ENCODE peak calls at places on chromosomes 13 and 19, in eight cellular contexts. One of them, this sample, is unnamed.

GRCh38 chr13:47459512-47459911 is 541.6 kb downstream of the SUCLA2 start:
- DNase-seq in CD8-positive, alpha-beta T cell: no peak
- DNase-seq in transverse colon: no peak
- DNase-seq in WERI-Rb-1: peak
- DNase-seq in A549: no peak
- DNase-seq in thoracic aorta: no peak
- DNase-seq in CD8-positive, alpha-beta memory T cell: no peak
- DNase-seq in esophagus muscularis mucosa: no peak
- DNase-seq in this sample: peak

GRCh38 chr19:32318884-32319520 is 26.4 kb upstream of the ZNF507 start:
- DNase-seq in CD8-positive, alpha-beta T cell: no peak
- DNase-seq in transverse colon: no peak
- DNase-seq in WERI-Rb-1: peak
- DNase-seq in A549: peak
- DNase-seq in thoracic aorta: no peak
- DNase-seq in CD8-positive, alpha-beta memory T cell: no peak
- DNase-seq in esophagus muscularis mucosa: peak
- DNase-seq in this sample: peak

GRCh38 chr19:38849746-38850230 is at the start of gene HNRNPL:
- DNase-seq in CD8-positive, alpha-beta T cell: peak
- DNase-seq in transverse colon: peak
- DNase-seq in WERI-Rb-1: peak
- DNase-seq in A549: no peak
- DNase-seq in thoracic aorta: no peak
- DNase-seq in CD8-positive, alpha-beta memory T cell: peak
- DNase-seq in esophagus muscularis mucosa: no peak
- DNase-seq in this sample: no peak

GRCh38 chr13:40776681-40777165 is 5.7 kb upstream of the MRPS31 start:
- DNase-seq in CD8-positive, alpha-beta T cell: peak
- DNase-seq in transverse colon: peak
- DNase-seq in WERI-Rb-1: no peak
- DNase-seq in A549: no peak
- DNase-seq in thoracic aorta: no peak
- DNase-seq in CD8-positive, alpha-beta memory T cell: peak
- DNase-seq in esophagus muscularis mucosa: no peak
- DNase-seq in this sample: no peak

GRCh38 chr13:81872581-81872980 is 1531.7 kb upstream of the SPRY2 start:
- DNase-seq in CD8-positive, alpha-beta T cell: no peak
- DNase-seq in transverse colon: no peak
- DNase-seq in WERI-Rb-1: peak
- DNase-seq in A549: peak
- DNase-seq in thoracic aorta: no peak
- DNase-seq in CD8-positive, alpha-beta memory T cell: no peak
- DNase-seq in esophagus muscularis mucosa: no peak
- DNase-seq in this sample: no peak

GRCh38 chr13:106919638-106920037 is 351.7 kb upstream of the ARGLU1 start:
- DNase-seq in CD8-positive, alpha-beta T cell: no peak
- DNase-seq in transverse colon: no peak
- DNase-seq in WERI-Rb-1: no peak
- DNase-seq in A549: no peak
- DNase-seq in thoracic aorta: peak
- DNase-seq in CD8-positive, alpha-beta memory T cell: no peak
- DNase-seq in esophagus muscularis mucosa: no peak
- DNase-seq in this sample: no peak

GRCh38 chr13:76991432-76991795 is 467 bp upstream of the CLN5 start:
- DNase-seq in CD8-positive, alpha-beta T cell: peak
- DNase-seq in transverse colon: peak
- DNase-seq in WERI-Rb-1: no peak
- DNase-seq in A549: no peak
- DNase-seq in thoracic aorta: peak
- DNase-seq in CD8-positive, alpha-beta memory T cell: peak
- DNase-seq in esophagus muscularis mucosa: no peak
- DNase-seq in this sample: peak

GRCh38 chr19:28960986-28961705 is 251.8 kb downstream of the UQCRFS1 start:
- DNase-seq in CD8-positive, alpha-beta T cell: no peak
- DNase-seq in transverse colon: no peak
- DNase-seq in WERI-Rb-1: no peak
- DNase-seq in A549: no peak
- DNase-seq in thoracic aorta: no peak
- DNase-seq in CD8-positive, alpha-beta memory T cell: no peak
- DNase-seq in esophagus muscularis mucosa: no peak
- DNase-seq in this sample: no peak

GRCh38 chr13:105272660-105273631 is 1262.5 kb downstream of the EFNB2 start:
- DNase-seq in CD8-positive, alpha-beta T cell: no peak
- DNase-seq in transverse colon: no peak
- DNase-seq in WERI-Rb-1: no peak
- DNase-seq in A549: no peak
- DNase-seq in thoracic aorta: no peak
- DNase-seq in CD8-positive, alpha-beta memory T cell: no peak
- DNase-seq in esophagus muscularis mucosa: no peak
- DNase-seq in this sample: no peak

GRCh38 chr13:43905435-43906031 is 25.8 kb downstream of the LACC1 start:
- DNase-seq in CD8-positive, alpha-beta T cell: no peak
- DNase-seq in transverse colon: no peak
- DNase-seq in WERI-Rb-1: peak
- DNase-seq in A549: peak
- DNase-seq in thoracic aorta: no peak
- DNase-seq in CD8-positive, alpha-beta memory T cell: no peak
- DNase-seq in esophagus muscularis mucosa: no peak
- DNase-seq in this sample: peak

GRCh38 chr19:4694211-4694987 is 24.3 kb upstream of the MYDGF start:
- DNase-seq in CD8-positive, alpha-beta T cell: no peak
- DNase-seq in transverse colon: peak
- DNase-seq in WERI-Rb-1: no peak
- DNase-seq in A549: peak
- DNase-seq in thoracic aorta: no peak
- DNase-seq in CD8-positive, alpha-beta memory T cell: no peak
- DNase-seq in esophagus muscularis mucosa: no peak
- DNase-seq in this sample: no peak

GRCh38 chr19:16070366-16070990 is 5.8 kb upstream of the TPM4 start:
- DNase-seq in CD8-positive, alpha-beta T cell: peak
- DNase-seq in transverse colon: peak
- DNase-seq in WERI-Rb-1: no peak
- DNase-seq in A549: peak
- DNase-seq in thoracic aorta: peak
- DNase-seq in CD8-positive, alpha-beta memory T cell: peak
- DNase-seq in esophagus muscularis mucosa: no peak
- DNase-seq in this sample: no peak
- H3K27ac ChIP-seq in CD8-positive, alpha-beta T cell: peak
- H3K27ac ChIP-seq in transverse colon: peak
- H3K27ac ChIP-seq in WERI-Rb-1: no peak
- H3K27ac ChIP-seq in A549: peak
- H3K27ac ChIP-seq in thoracic aorta: peak
- H3K27ac ChIP-seq in CD8-positive, alpha-beta memory T cell: peak
- H3K27ac ChIP-seq in esophagus muscularis mucosa: peak
- H3K27ac ChIP-seq in this sample: peak

GRCh38 chr13:26996965-26997752 is 174.5 kb downstream of the USP12 start:
- DNase-seq in CD8-positive, alpha-beta T cell: no peak
- DNase-seq in transverse colon: peak
- DNase-seq in WERI-Rb-1: no peak
- DNase-seq in A549: no peak
- DNase-seq in thoracic aorta: no peak
- DNase-seq in CD8-positive, alpha-beta memory T cell: no peak
- DNase-seq in esophagus muscularis mucosa: no peak
- DNase-seq in this sample: no peak
- H3K27ac ChIP-seq in CD8-positive, alpha-beta T cell: no peak
- H3K27ac ChIP-seq in transverse colon: no peak
- H3K27ac ChIP-seq in WERI-Rb-1: no peak
- H3K27ac ChIP-seq in A549: no peak
- H3K27ac ChIP-seq in thoracic aorta: no peak
- H3K27ac ChIP-seq in CD8-positive, alpha-beta memory T cell: no peak
- H3K27ac ChIP-seq in esophagus muscularis mucosa: no peak
- H3K27ac ChIP-seq in this sample: no peak

DNA sequence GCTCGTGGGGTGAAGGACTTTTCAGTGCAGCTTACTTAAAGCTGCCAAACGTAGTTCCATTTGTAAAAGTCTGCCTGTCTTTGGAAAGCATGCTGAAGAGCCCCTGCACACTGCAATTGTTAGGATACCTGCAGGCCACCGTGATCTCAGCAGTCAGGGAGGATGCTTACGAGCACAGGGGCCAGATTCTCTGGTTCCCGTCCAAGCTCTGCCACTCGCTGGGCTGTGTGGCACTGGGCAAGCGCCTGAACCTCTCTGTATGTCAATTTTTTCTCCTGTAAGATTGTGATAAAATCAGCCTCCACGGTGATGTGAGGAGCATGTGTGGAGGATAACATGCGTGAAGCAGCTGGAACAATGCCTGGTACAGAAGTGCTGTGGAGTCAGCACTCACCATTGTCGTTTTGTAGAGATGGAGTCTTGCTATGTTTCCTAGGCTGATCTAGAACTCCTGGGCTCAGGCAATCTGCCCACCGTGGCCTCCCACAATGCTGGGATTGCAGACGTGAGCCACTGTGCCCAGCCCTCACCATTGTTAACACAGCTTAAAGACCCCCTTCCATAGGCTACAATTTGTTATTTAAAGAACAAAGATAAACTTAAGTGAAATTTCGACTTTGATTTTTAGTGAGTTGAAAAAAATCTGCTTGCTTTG is 3.5 kb downstream of the ADPRHL1 start:
- DNase-seq in CD8-positive, alpha-beta T cell: no peak
- DNase-seq in transverse colon: no peak
- DNase-seq in WERI-Rb-1: no peak
- DNase-seq in A549: no peak
- DNase-seq in thoracic aorta: no peak
- DNase-seq in CD8-positive, alpha-beta memory T cell: no peak
- DNase-seq in esophagus muscularis mucosa: no peak
- DNase-seq in this sample: no peak
- H3K27ac ChIP-seq in CD8-positive, alpha-beta T cell: no peak
- H3K27ac ChIP-seq in transverse colon: peak
- H3K27ac ChIP-seq in WERI-Rb-1: peak
- H3K27ac ChIP-seq in A549: peak
- H3K27ac ChIP-seq in thoracic aorta: no peak
- H3K27ac ChIP-seq in CD8-positive, alpha-beta memory T cell: peak
- H3K27ac ChIP-seq in esophagus muscularis mucosa: peak
- H3K27ac ChIP-seq in this sample: peak

GRCh38 chr13:24923305-24923640 is 159.3 kb downstream of the RNF17 start:
- DNase-seq in CD8-positive, alpha-beta T cell: no peak
- DNase-seq in transverse colon: no peak
- DNase-seq in WERI-Rb-1: no peak
- DNase-seq in A549: no peak
- DNase-seq in thoracic aorta: no peak
- DNase-seq in CD8-positive, alpha-beta memory T cell: no peak
- DNase-seq in esophagus muscularis mucosa: no peak
- DNase-seq in this sample: no peak

GRCh38 chr13:24922390-24923304 is 158.7 kb downstream of the RNF17 start:
- DNase-seq in CD8-positive, alpha-beta T cell: peak
- DNase-seq in transverse colon: peak
- DNase-seq in WERI-Rb-1: peak
- DNase-seq in A549: peak
- DNase-seq in thoracic aorta: peak
- DNase-seq in CD8-positive, alpha-beta memory T cell: peak
- DNase-seq in esophagus muscularis mucosa: peak
- DNase-seq in this sample: peak

GRCh38 chr13:24921003-24921402 is 157.0 kb downstream of the RNF17 start:
- DNase-seq in CD8-positive, alpha-beta T cell: no peak
- DNase-seq in transverse colon: no peak
- DNase-seq in WERI-Rb-1: no peak
- DNase-seq in A549: no peak
- DNase-seq in thoracic aorta: no peak
- DNase-seq in CD8-positive, alpha-beta memory T cell: no peak
- DNase-seq in esophagus muscularis mucosa: no peak
- DNase-seq in this sample: no peak

GRCh38 chr13:24925318-24926231 is 161.6 kb downstream of the RNF17 start:
- DNase-seq in CD8-positive, alpha-beta T cell: no peak
- DNase-seq in transverse colon: no peak
- DNase-seq in WERI-Rb-1: no peak
- DNase-seq in A549: no peak
- DNase-seq in thoracic aorta: no peak
- DNase-seq in CD8-positive, alpha-beta memory T cell: no peak
- DNase-seq in esophagus muscularis mucosa: no peak
- DNase-seq in this sample: no peak

DNA sequence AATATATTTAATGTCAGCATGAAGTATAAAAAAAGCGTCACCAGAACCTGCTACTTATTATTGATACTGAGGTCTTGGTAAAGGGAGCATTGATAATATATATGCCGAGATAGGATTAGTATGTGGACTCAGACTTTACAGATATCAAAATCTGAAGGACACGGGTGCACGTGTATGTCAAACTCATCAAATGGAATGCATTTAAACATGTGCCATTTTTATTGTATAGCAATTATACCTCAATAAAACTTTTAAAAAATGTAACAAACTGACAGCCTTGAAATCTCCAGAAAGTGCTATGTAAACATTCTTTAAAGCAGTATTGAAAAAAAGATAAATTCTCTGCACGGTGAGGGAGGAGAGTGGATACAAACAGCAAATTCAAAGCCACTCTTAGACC is 157.9 kb downstream of the RNF17 start:
- DNase-seq in CD8-positive, alpha-beta T cell: no peak
- DNase-seq in transverse colon: no peak
- DNase-seq in WERI-Rb-1: no peak
- DNase-seq in A549: no peak
- DNase-seq in thoracic aorta: no peak
- DNase-seq in CD8-positive, alpha-beta memory T cell: no peak
- DNase-seq in esophagus muscularis mucosa: no peak
- DNase-seq in this sample: no peak
- H3K27ac ChIP-seq in CD8-positive, alpha-beta T cell: no peak
- H3K27ac ChIP-seq in transverse colon: peak
- H3K27ac ChIP-seq in WERI-Rb-1: peak
- H3K27ac ChIP-seq in A549: peak
- H3K27ac ChIP-seq in thoracic aorta: no peak
- H3K27ac ChIP-seq in CD8-positive, alpha-beta memory T cell: peak
- H3K27ac ChIP-seq in esophagus muscularis mucosa: peak
- H3K27ac ChIP-seq in this sample: no peak

GRCh38 chr19:37082307-37082706 is 4.1 kb downstream of the ZNF420 start:
- DNase-seq in CD8-positive, alpha-beta T cell: no peak
- DNase-seq in transverse colon: no peak
- DNase-seq in WERI-Rb-1: no peak
- DNase-seq in A549: no peak
- DNase-seq in thoracic aorta: no peak
- DNase-seq in CD8-positive, alpha-beta memory T cell: no peak
- DNase-seq in esophagus muscularis mucosa: no peak
- DNase-seq in this sample: no peak
- H3K27ac ChIP-seq in CD8-positive, alpha-beta T cell: no peak
- H3K27ac ChIP-seq in transverse colon: no peak
- H3K27ac ChIP-seq in WERI-Rb-1: no peak
- H3K27ac ChIP-seq in A549: no peak
- H3K27ac ChIP-seq in thoracic aorta: no peak
- H3K27ac ChIP-seq in CD8-positive, alpha-beta memory T cell: no peak
- H3K27ac ChIP-seq in esophagus muscularis mucosa: no peak
- H3K27ac ChIP-seq in this sample: no peak

DNA sequence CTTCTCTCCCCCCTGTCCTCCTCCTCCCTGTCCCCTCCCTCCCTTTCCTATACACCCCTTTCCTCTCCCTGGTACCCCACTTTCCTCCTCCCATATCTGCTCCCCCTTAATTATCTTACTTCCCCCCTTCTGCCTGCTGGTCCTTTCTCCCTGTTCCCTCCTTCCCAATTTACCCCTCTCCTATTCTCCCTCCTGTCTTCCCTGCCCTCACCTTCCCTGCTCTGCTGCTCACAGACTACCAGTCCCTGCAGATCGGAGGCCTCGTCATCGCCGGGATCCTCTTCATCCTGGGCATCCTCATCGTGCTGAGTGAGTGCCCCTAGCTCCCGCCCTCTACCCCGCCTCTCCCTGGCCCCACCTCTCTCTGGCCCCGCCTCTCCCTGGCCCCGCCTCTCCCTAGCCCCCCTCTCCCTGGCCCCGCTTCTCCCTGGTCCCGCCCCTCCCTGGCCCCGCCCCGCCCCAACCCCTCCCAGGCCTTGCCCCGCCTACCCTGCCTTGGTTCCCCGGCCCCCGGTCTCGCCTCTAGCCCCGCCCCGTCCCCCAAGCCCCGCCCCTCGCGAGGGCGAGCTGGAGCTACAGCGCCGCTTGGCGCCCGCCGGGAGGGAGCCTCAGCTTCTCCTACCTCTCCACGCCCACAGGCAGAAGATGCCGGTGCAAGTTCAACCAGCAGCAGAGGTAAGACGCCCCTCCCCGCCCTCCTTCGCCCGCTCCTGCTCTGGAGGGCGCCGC is 2.0 kb upstream of the FXYD7 start:
- DNase-seq in CD8-positive, alpha-beta T cell: peak
- DNase-seq in transverse colon: peak
- DNase-seq in WERI-Rb-1: peak
- DNase-seq in A549: peak
- DNase-seq in thoracic aorta: peak
- DNase-seq in CD8-positive, alpha-beta memory T cell: peak
- DNase-seq in esophagus muscularis mucosa: peak
- DNase-seq in this sample: peak
- H3K27ac ChIP-seq in CD8-positive, alpha-beta T cell: no peak
- H3K27ac ChIP-seq in transverse colon: peak
- H3K27ac ChIP-seq in WERI-Rb-1: peak
- H3K27ac ChIP-seq in A549: peak
- H3K27ac ChIP-seq in thoracic aorta: peak
- H3K27ac ChIP-seq in CD8-positive, alpha-beta memory T cell: no peak
- H3K27ac ChIP-seq in esophagus muscularis mucosa: peak
- H3K27ac ChIP-seq in this sample: no peak

This sample was measured in testis.